ENCODE peak calls at places on chromosomes 4 and X, in six cellular contexts. D is NB4, C is heart left ventricle, R is transverse colon, P is bronchial epithelial cell, J is spleen. T is an unnamed sample.

GRCh38 chrX:118182050-118182449 is 65.4 kb upstream of the KLHL13 start:
- DNase-seq in D (no peak), C (no peak), R (no peak), P (no peak), J (no peak), T (no peak)

GRCh38 chr4:79273918-79274317 is 51.9 kb downstream of the NAA11 start:
- DNase-seq in D (no peak), C (no peak), R (no peak), P (no peak), J (no peak), T (no peak)

GRCh38 chrX:10265775-10266174 is 109.0 kb downstream of the CLCN4 start:
- DNase-seq in D (no peak), C (no peak), R (no peak), P (no peak), J (no peak), T (no peak)

GRCh38 chr4:7429601-7430078 is 5.1 kb downstream of the PSAPL1 start:
- DNase-seq in D (no peak), C (no peak), R (no peak), P (no peak), J (peak), T (no peak)

GRCh38 chr4:148814030-148814429 is 371.8 kb upstream of the NR3C2 start:
- DNase-seq in D (no peak), C (no peak), R (no peak), P (peak), J (no peak), T (no peak)

GRCh38 chr4:832108-832507 is 6.2 kb upstream of the CPLX1 start:
- DNase-seq in D (no peak), C (no peak), R (no peak), P (no peak), J (peak), T (no peak)

GRCh38 chr4:95541889-95542607 is 6.7 kb downstream of the UNC5C start:
- DNase-seq in D (no peak), C (no peak), R (no peak), P (no peak), J (no peak), T (no peak)

GRCh38 chr4:24328300-24328699 is 256.1 kb downstream of the DHX15 start:
- DNase-seq in D (no peak), C (no peak), R (no peak), P (no peak), J (no peak), T (no peak)

GRCh38 chrX:29922607-29923006 is 292.8 kb upstream of the MAGEB2 start:
- DNase-seq in D (no peak), C (no peak), R (no peak), P (no peak), J (no peak), T (no peak)

GRCh38 chrX:40877869-40878268 is 142.5 kb upstream of the MED14 start:
- DNase-seq in D (peak), C (no peak), R (no peak), P (peak), J (no peak), T (peak)

GRCh38 chrX:18666614-18667013 is 5.3 kb downstream of the RS1 start:
- DNase-seq in D (no peak), C (peak), R (no peak), P (no peak), J (no peak), T (no peak)

GRCh38 chrX:18354369-18355329 is at the start of gene SCML2:
- DNase-seq in D (peak), C (peak), R (peak), P (no peak), J (peak), T (peak)

GRCh38 chr4:34009951-34010350 is 2234.4 kb downstream of the ARAP2 start:
- DNase-seq in D (no peak), C (no peak), R (no peak), P (peak), J (no peak), T (no peak)

DNA sequence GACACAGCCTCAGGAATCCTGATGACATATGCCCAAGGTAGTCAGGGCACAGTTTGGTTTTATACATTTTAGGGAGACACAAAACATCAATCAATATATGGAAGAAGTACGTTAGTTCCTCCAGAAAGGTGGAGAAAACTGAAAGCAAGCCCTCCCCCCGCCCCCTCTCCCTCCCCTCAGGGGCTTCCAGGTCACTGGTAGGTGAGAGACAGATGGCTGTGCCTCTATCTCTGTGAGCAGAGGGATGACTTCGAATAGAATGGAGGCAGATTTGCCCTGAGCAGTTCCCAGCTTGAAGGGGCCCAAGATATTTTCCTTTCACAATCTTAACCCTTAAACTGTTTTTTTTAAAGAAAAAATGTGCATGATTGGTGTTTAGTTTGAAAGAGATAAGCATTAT is 114.0 kb downstream of the PCDH10 start:
- DNase-seq in D (no peak), C (no peak), R (no peak), P (no peak), J (no peak), T (no peak)
- H3K4me3 ChIP-seq in D (no peak), C (no peak), R (no peak), P (no peak), J (no peak), T (no peak)

DNA sequence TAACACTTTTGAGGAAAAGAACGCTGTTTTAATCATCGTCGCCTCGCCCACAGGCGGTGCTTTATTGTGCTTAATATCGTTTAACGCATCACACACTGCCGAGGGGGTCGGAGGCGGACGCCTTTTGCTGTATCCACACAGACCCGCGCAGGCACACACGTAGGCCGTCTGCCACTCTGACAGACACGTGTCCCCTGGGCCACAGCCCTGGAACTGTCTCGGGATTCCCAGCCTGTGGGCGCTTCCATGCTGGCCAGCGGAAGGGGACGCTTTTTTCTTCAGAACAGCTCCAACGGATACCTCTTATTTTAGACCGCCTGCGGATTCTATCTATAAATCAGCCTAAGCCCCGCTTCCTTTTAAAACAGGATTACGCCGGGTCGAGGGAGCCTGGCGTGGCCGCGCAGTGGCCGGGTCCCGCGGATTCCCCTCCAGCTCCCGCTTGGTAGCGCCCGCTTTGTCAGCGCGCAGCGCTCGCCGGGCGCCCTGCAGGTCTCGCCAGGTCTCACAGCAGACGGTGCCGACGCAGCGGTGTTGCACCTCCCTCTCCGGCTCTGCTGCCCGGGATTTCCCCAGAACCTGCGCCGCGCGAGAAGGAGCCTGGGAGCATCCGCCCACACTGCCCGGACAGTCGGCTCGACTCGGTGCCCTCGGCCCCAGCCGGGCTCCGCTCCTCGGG is at the start of gene NOCT:
- DNase-seq in D (peak), C (peak), R (peak), P (peak), J (peak), T (peak)
- TF ChIP-seq CTCF in D (no peak), C (no peak), R (no peak), P (peak), J (no peak), T (peak)

DNA sequence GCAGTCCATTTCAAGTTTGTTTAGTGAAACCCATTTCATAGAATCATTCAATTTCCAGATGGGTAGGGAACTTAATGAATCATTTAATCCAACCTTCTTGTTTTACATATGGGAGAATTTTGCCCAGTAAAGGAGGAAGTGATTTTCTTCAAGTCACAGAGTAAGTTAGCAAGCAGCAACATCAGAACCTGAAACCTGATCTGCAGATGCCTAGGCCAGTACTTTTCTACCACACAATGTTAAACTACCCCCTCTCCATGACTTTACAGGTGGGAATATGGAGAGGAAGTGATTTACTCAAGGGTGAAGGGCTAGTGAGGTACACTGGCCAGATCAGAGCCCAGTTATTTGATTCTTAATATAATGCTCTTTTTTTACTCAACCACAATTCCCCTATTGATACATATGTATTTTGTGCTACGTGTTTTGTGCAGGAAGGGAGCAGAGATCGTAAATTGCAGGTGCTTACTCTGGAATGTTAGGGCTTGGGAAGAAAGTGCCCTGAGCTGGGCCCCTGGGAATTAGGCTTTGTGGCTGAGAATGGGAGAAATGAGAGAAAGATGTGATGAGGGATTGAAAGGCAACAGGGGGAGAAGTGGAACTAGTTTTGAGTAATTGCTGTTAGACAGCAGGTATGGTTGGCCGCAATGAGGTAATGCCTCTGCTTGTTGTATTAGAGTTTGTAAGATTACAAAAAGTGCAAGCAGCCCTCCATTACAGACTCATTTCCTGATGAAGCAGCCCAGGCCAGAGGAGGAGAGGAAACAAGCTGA is 6.8 kb downstream of the LHFPL1 start:
- DNase-seq in D (no peak), C (no peak), R (no peak), P (no peak), J (no peak), T (no peak)
- H3K4me3 ChIP-seq in D (no peak), C (no peak), R (no peak), P (no peak), J (no peak), T (no peak)

GRCh38 chrX:115573172-115573571 is 12.2 kb downstream of the PLS3 start:
- DNase-seq in D (no peak), C (no peak), R (no peak), P (no peak), J (no peak), T (no peak)
- TF ChIP-seq CTCF in D (no peak), C (no peak), R (no peak), P (no peak), J (no peak), T (no peak)

GRCh38 chrX:130196453-130196852 is 24.7 kb downstream of the RAB33A start:
- DNase-seq in D (no peak), C (no peak), R (no peak), P (no peak), J (no peak), T (peak)

GRCh38 chrX:130197464-130197863 is 25.7 kb downstream of the RAB33A start:
- DNase-seq in D (no peak), C (no peak), R (no peak), P (no peak), J (no peak), T (peak)
- H3K4me3 ChIP-seq in D (no peak), C (no peak), R (no peak), P (no peak), J (no peak), T (no peak)

GRCh38 chr4:112523008-112523440 is 7.0 kb upstream of the NEUROG2 start:
- DNase-seq in D (peak), C (no peak), R (peak), P (no peak), J (peak), T (peak)
- TF ChIP-seq CTCF in D (peak), C (no peak), R (no peak), P (no peak), J (no peak), T (no peak)

GRCh38 chr4:41257257-41257900 is 651 bp downstream of the UCHL1 start:
- DNase-seq in D (peak), C (peak), R (peak), P (no peak), J (peak), T (peak)

GRCh38 chr4:41257901-41258300 is 1.2 kb downstream of the UCHL1 start:
- DNase-seq in D (no peak), C (no peak), R (no peak), P (no peak), J (no peak), T (no peak)

GRCh38 chr4:41258783-41259182 is 2.1 kb downstream of the UCHL1 start:
- DNase-seq in D (peak), C (no peak), R (no peak), P (peak), J (no peak), T (peak)

GRCh38 chr4:41256131-41256739 is 493 bp upstream of the UCHL1 start:
- DNase-seq in D (no peak), C (no peak), R (no peak), P (no peak), J (no peak), T (peak)

GRCh38 chr4:41256740-41257256 is at the start of gene UCHL1:
- DNase-seq in D (peak), C (peak), R (peak), P (no peak), J (no peak), T (peak)
- H3K4me3 ChIP-seq in D (peak), C (peak), R (peak), P (peak), J (peak), T (peak)

T was measured in AG10803.